ENCODE peak calls at places on chromosomes 16 and 17, in nine cellular contexts. One of them, this sample, is unnamed.

GRCh38 chr16:47046726-47047602 is 73.5 kb upstream of the DNAJA2 start:
- DNase-seq in right cardiac atrium: no peak
- DNase-seq in adrenal gland: no peak
- DNase-seq in effector memory CD4-positive, alpha-beta T cell: no peak
- DNase-seq in breast epithelium: no peak
- DNase-seq in testis: no peak
- DNase-seq in esophagus squamous epithelium: no peak
- DNase-seq in endothelial cell of umbilical vein: no peak
- DNase-seq in CD8-positive, alpha-beta T cell: no peak
- DNase-seq in this sample: no peak

GRCh38 chr17:6165806-6166205 is 95.6 kb downstream of the WSCD1 start:
- DNase-seq in endothelial cell of umbilical vein: no peak
- DNase-seq in testis: no peak
- DNase-seq in esophagus squamous epithelium: no peak
- DNase-seq in breast epithelium: no peak
- DNase-seq in effector memory CD4-positive, alpha-beta T cell: no peak
- DNase-seq in right cardiac atrium: no peak
- DNase-seq in adrenal gland: no peak
- DNase-seq in CD8-positive, alpha-beta T cell: no peak
- DNase-seq in this sample: no peak

GRCh38 chr16:70548936-70549335 is 25.3 kb downstream of the SF3B3 start:
- DNase-seq in adrenal gland: no peak
- DNase-seq in effector memory CD4-positive, alpha-beta T cell: no peak
- DNase-seq in CD8-positive, alpha-beta T cell: no peak
- DNase-seq in breast epithelium: no peak
- DNase-seq in right cardiac atrium: no peak
- DNase-seq in esophagus squamous epithelium: no peak
- DNase-seq in testis: no peak
- DNase-seq in endothelial cell of umbilical vein: no peak
- DNase-seq in this sample: no peak

GRCh38 chr17:40432864-40433528 is 10.3 kb upstream of the IGFBP4 start:
- DNase-seq in endothelial cell of umbilical vein: no peak
- DNase-seq in breast epithelium: no peak
- DNase-seq in CD8-positive, alpha-beta T cell: no peak
- DNase-seq in esophagus squamous epithelium: no peak
- DNase-seq in right cardiac atrium: peak
- DNase-seq in effector memory CD4-positive, alpha-beta T cell: no peak
- DNase-seq in testis: no peak
- DNase-seq in adrenal gland: peak
- DNase-seq in this sample: no peak

GRCh38 chr17:40612510-40613244 is 34.9 kb downstream of the SMARCE1 start:
- DNase-seq in breast epithelium: peak
- DNase-seq in testis: no peak
- DNase-seq in esophagus squamous epithelium: no peak
- DNase-seq in adrenal gland: no peak
- DNase-seq in right cardiac atrium: no peak
- DNase-seq in CD8-positive, alpha-beta T cell: peak
- DNase-seq in endothelial cell of umbilical vein: no peak
- DNase-seq in effector memory CD4-positive, alpha-beta T cell: peak
- DNase-seq in this sample: no peak

GRCh38 chr16:67177743-67178699 is 5.7 kb downstream of the MATCAP1 start:
- DNase-seq in right cardiac atrium: peak
- DNase-seq in testis: peak
- DNase-seq in esophagus squamous epithelium: no peak
- DNase-seq in effector memory CD4-positive, alpha-beta T cell: peak
- DNase-seq in endothelial cell of umbilical vein: peak
- DNase-seq in breast epithelium: peak
- DNase-seq in adrenal gland: peak
- DNase-seq in CD8-positive, alpha-beta T cell: peak
- DNase-seq in this sample: no peak

GRCh38 chr17:19461139-19461538 is 50.1 kb downstream of the RNF112 start:
- DNase-seq in effector memory CD4-positive, alpha-beta T cell: no peak
- DNase-seq in breast epithelium: no peak
- DNase-seq in testis: no peak
- DNase-seq in esophagus squamous epithelium: no peak
- DNase-seq in right cardiac atrium: no peak
- DNase-seq in CD8-positive, alpha-beta T cell: no peak
- DNase-seq in endothelial cell of umbilical vein: no peak
- DNase-seq in adrenal gland: no peak
- DNase-seq in this sample: peak

GRCh38 chr16:105521-105920 is 27.5 kb downstream of the MPG start:
- DNase-seq in CD8-positive, alpha-beta T cell: no peak
- DNase-seq in testis: no peak
- DNase-seq in adrenal gland: no peak
- DNase-seq in breast epithelium: no peak
- DNase-seq in esophagus squamous epithelium: no peak
- DNase-seq in effector memory CD4-positive, alpha-beta T cell: no peak
- DNase-seq in endothelial cell of umbilical vein: no peak
- DNase-seq in right cardiac atrium: no peak
- DNase-seq in this sample: no peak

GRCh38 chr17:21090889-21091618 is 35.7 kb upstream of the DHRS7B start:
- DNase-seq in CD8-positive, alpha-beta T cell: no peak
- DNase-seq in breast epithelium: no peak
- DNase-seq in adrenal gland: no peak
- DNase-seq in effector memory CD4-positive, alpha-beta T cell: no peak
- DNase-seq in endothelial cell of umbilical vein: no peak
- DNase-seq in right cardiac atrium: no peak
- DNase-seq in testis: no peak
- DNase-seq in esophagus squamous epithelium: no peak
- DNase-seq in this sample: no peak

GRCh38 chr17:81805707-81806460 is 1.9 kb downstream of the GCGR start:
- DNase-seq in CD8-positive, alpha-beta T cell: no peak
- DNase-seq in endothelial cell of umbilical vein: no peak
- DNase-seq in adrenal gland: no peak
- DNase-seq in breast epithelium: no peak
- DNase-seq in esophagus squamous epithelium: no peak
- DNase-seq in testis: no peak
- DNase-seq in effector memory CD4-positive, alpha-beta T cell: no peak
- DNase-seq in right cardiac atrium: no peak
- DNase-seq in this sample: no peak

GRCh38 chr17:81803728-81804558 is at the start of gene GCGR:
- DNase-seq in CD8-positive, alpha-beta T cell: no peak
- DNase-seq in adrenal gland: no peak
- DNase-seq in endothelial cell of umbilical vein: no peak
- DNase-seq in esophagus squamous epithelium: no peak
- DNase-seq in breast epithelium: no peak
- DNase-seq in testis: no peak
- DNase-seq in right cardiac atrium: no peak
- DNase-seq in effector memory CD4-positive, alpha-beta T cell: no peak
- DNase-seq in this sample: no peak

GRCh38 chr17:81806461-81807209 is 2.7 kb downstream of the GCGR start:
- DNase-seq in CD8-positive, alpha-beta T cell: no peak
- DNase-seq in right cardiac atrium: no peak
- DNase-seq in effector memory CD4-positive, alpha-beta T cell: no peak
- DNase-seq in breast epithelium: no peak
- DNase-seq in adrenal gland: no peak
- DNase-seq in testis: no peak
- DNase-seq in endothelial cell of umbilical vein: no peak
- DNase-seq in esophagus squamous epithelium: no peak
- DNase-seq in this sample: no peak

GRCh38 chr17:81802856-81803643 is 900 bp upstream of the GCGR start:
- DNase-seq in right cardiac atrium: no peak
- DNase-seq in CD8-positive, alpha-beta T cell: no peak
- DNase-seq in breast epithelium: no peak
- DNase-seq in esophagus squamous epithelium: no peak
- DNase-seq in endothelial cell of umbilical vein: no peak
- DNase-seq in testis: no peak
- DNase-seq in effector memory CD4-positive, alpha-beta T cell: no peak
- DNase-seq in adrenal gland: no peak
- DNase-seq in this sample: no peak

DNA sequence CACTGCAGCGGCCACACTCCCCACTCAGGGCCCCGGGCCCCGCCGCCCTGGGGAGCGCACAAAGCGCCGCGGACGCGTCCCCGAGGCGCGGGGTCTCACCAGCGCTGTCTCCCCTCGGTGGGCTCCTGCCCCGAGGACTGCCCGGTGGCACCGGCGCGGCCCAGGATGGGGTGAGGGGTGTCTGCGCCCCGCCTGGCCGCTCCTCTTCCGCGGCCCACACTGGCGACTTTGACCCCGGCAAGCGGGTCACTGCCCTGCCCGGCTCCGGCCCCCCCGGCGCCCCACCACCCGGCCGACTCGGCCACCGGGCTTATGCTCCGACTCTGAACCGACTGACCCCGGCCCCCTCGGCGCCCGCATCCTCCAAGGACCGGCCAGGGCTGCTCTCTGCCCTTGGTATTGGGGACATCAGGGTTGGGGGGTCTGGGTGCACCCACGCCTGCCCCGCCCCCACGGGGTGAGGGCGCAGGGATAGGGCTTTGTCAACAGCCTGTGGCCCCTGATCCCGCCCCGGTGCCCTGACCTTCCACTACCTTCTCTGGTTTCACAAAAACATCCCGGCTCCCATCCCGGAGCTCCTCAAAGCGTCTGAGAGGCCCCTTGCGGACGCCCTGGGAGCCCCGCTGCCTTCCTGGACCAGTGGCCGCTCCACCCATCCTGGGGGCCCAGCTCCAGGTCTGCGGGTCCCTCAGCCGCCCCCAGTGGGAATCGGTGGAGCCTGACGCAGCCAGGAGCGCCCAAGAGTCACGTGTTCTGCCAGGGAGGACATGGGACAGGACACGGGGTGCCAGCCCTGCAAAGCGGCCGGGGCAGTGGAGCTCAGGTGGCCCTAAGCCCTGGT is 829 bp downstream of the GCGR start:
- DNase-seq in CD8-positive, alpha-beta T cell: no peak
- DNase-seq in effector memory CD4-positive, alpha-beta T cell: no peak
- DNase-seq in testis: no peak
- DNase-seq in breast epithelium: no peak
- DNase-seq in right cardiac atrium: no peak
- DNase-seq in adrenal gland: no peak
- DNase-seq in endothelial cell of umbilical vein: no peak
- DNase-seq in esophagus squamous epithelium: no peak
- DNase-seq in this sample: no peak
- H3K27ac ChIP-seq in CD8-positive, alpha-beta T cell: no peak
- H3K27ac ChIP-seq in effector memory CD4-positive, alpha-beta T cell: no peak
- H3K27ac ChIP-seq in testis: no peak
- H3K27ac ChIP-seq in breast epithelium: no peak
- H3K27ac ChIP-seq in right cardiac atrium: no peak
- H3K27ac ChIP-seq in adrenal gland: no peak
- H3K27ac ChIP-seq in endothelial cell of umbilical vein: no peak
- H3K27ac ChIP-seq in esophagus squamous epithelium: no peak
- H3K27ac ChIP-seq in this sample: no peak

GRCh38 chr17:38452719-38453118 is 24.5 kb downstream of the ARHGAP23 start:
- DNase-seq in breast epithelium: no peak
- DNase-seq in adrenal gland: no peak
- DNase-seq in endothelial cell of umbilical vein: peak
- DNase-seq in esophagus squamous epithelium: no peak
- DNase-seq in testis: no peak
- DNase-seq in effector memory CD4-positive, alpha-beta T cell: no peak
- DNase-seq in right cardiac atrium: peak
- DNase-seq in CD8-positive, alpha-beta T cell: no peak
- DNase-seq in this sample: no peak

GRCh38 chr17:38451840-38452529 is 23.7 kb downstream of the ARHGAP23 start:
- DNase-seq in right cardiac atrium: peak
- DNase-seq in endothelial cell of umbilical vein: peak
- DNase-seq in effector memory CD4-positive, alpha-beta T cell: no peak
- DNase-seq in breast epithelium: peak
- DNase-seq in testis: no peak
- DNase-seq in adrenal gland: no peak
- DNase-seq in esophagus squamous epithelium: no peak
- DNase-seq in CD8-positive, alpha-beta T cell: no peak
- DNase-seq in this sample: no peak

GRCh38 chr17:38449364-38449763 is 21.1 kb downstream of the ARHGAP23 start:
- DNase-seq in endothelial cell of umbilical vein: peak
- DNase-seq in breast epithelium: peak
- DNase-seq in effector memory CD4-positive, alpha-beta T cell: no peak
- DNase-seq in esophagus squamous epithelium: no peak
- DNase-seq in CD8-positive, alpha-beta T cell: no peak
- DNase-seq in right cardiac atrium: peak
- DNase-seq in adrenal gland: no peak
- DNase-seq in testis: no peak
- DNase-seq in this sample: no peak

GRCh38 chr17:38451030-38451839 is 23.0 kb downstream of the ARHGAP23 start:
- DNase-seq in esophagus squamous epithelium: no peak
- DNase-seq in adrenal gland: no peak
- DNase-seq in CD8-positive, alpha-beta T cell: no peak
- DNase-seq in endothelial cell of umbilical vein: peak
- DNase-seq in right cardiac atrium: peak
- DNase-seq in testis: no peak
- DNase-seq in effector memory CD4-positive, alpha-beta T cell: no peak
- DNase-seq in breast epithelium: peak
- DNase-seq in this sample: no peak

DNA sequence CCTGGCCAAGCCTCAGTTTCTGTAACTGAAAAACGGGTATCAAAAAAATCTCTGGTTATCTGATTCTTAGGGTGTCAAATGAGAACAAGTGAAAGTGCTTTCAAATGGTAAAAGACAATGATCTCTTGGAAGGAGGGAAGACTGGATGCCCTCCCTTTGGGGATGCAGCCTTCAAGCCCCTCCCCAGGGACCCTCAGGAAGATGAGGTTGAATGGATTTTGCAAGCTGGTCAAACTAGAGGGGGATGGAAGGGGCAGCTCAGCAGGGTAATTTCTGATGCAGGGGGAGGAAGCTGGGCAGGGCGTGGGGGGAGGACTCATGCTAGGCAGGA is 22.4 kb downstream of the ARHGAP23 start:
- DNase-seq in adrenal gland: no peak
- DNase-seq in endothelial cell of umbilical vein: no peak
- DNase-seq in effector memory CD4-positive, alpha-beta T cell: no peak
- DNase-seq in CD8-positive, alpha-beta T cell: no peak
- DNase-seq in right cardiac atrium: no peak
- DNase-seq in esophagus squamous epithelium: no peak
- DNase-seq in breast epithelium: no peak
- DNase-seq in testis: no peak
- DNase-seq in this sample: no peak
- H3K27ac ChIP-seq in adrenal gland: no peak
- H3K27ac ChIP-seq in endothelial cell of umbilical vein: peak
- H3K27ac ChIP-seq in effector memory CD4-positive, alpha-beta T cell: no peak
- H3K27ac ChIP-seq in CD8-positive, alpha-beta T cell: no peak
- H3K27ac ChIP-seq in right cardiac atrium: peak
- H3K27ac ChIP-seq in esophagus squamous epithelium: peak
- H3K27ac ChIP-seq in breast epithelium: peak
- H3K27ac ChIP-seq in testis: no peak
- H3K27ac ChIP-seq in this sample: peak

DNA sequence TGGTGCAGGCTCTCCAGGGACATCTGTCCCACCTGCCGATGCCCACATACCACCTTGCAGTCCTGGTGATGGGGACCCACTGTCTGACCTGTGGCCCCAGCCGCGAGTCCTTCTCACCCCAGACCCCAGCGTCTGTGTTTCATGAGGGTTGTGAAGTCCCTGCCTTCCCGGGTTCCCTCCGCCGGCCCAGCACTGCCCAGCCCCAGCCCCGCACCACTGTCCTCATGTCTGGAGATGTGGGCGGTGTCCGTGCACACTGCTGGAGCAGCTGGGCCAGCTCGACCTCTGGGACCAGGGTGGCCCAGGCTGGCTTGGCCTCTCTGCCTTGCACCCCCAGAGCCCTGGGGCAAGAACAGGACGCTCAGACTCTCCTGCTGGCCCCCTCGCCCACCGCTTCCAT is 199.5 kb upstream of the CIBAR2 start:
- DNase-seq in right cardiac atrium: no peak
- DNase-seq in adrenal gland: no peak
- DNase-seq in esophagus squamous epithelium: no peak
- DNase-seq in endothelial cell of umbilical vein: no peak
- DNase-seq in effector memory CD4-positive, alpha-beta T cell: no peak
- DNase-seq in CD8-positive, alpha-beta T cell: no peak
- DNase-seq in testis: no peak
- DNase-seq in breast epithelium: no peak
- DNase-seq in this sample: no peak
- H3K27ac ChIP-seq in right cardiac atrium: no peak
- H3K27ac ChIP-seq in adrenal gland: no peak
- H3K27ac ChIP-seq in esophagus squamous epithelium: no peak
- H3K27ac ChIP-seq in endothelial cell of umbilical vein: no peak
- H3K27ac ChIP-seq in effector memory CD4-positive, alpha-beta T cell: no peak
- H3K27ac ChIP-seq in CD8-positive, alpha-beta T cell: no peak
- H3K27ac ChIP-seq in testis: peak
- H3K27ac ChIP-seq in breast epithelium: no peak
- H3K27ac ChIP-seq in this sample: peak

GRCh38 chr17:51200295-51200694 is 34.1 kb downstream of the NME2 start:
- DNase-seq in esophagus squamous epithelium: no peak
- DNase-seq in adrenal gland: no peak
- DNase-seq in testis: no peak
- DNase-seq in endothelial cell of umbilical vein: no peak
- DNase-seq in breast epithelium: no peak
- DNase-seq in right cardiac atrium: no peak
- DNase-seq in effector memory CD4-positive, alpha-beta T cell: peak
- DNase-seq in CD8-positive, alpha-beta T cell: no peak
- DNase-seq in this sample: no peak
- H3K27ac ChIP-seq in esophagus squamous epithelium: no peak
- H3K27ac ChIP-seq in adrenal gland: no peak
- H3K27ac ChIP-seq in testis: no peak
- H3K27ac ChIP-seq in endothelial cell of umbilical vein: no peak
- H3K27ac ChIP-seq in breast epithelium: no peak
- H3K27ac ChIP-seq in right cardiac atrium: no peak
- H3K27ac ChIP-seq in effector memory CD4-positive, alpha-beta T cell: no peak
- H3K27ac ChIP-seq in CD8-positive, alpha-beta T cell: no peak
- H3K27ac ChIP-seq in this sample: no peak

This sample was measured in substantia nigra.